ENCODE peak calls at places on chromosomes 12 and 14, in six cellular contexts. L is EL; I is NCI-H345; P is caudate nucleus; F is NCI-H774; S is CD8-positive, alpha-beta memory T cell. M is an unnamed sample.

GRCh38 chr14:26775765-26776577 is 178.1 kb upstream of the NOVA1 start:
- DNase-seq in S (no peak), P (no peak), I (peak), F (no peak), L (no peak), M (no peak)

GRCh38 chr14:102508774-102509743 is 517 bp downstream of the ANKRD9 start:
- DNase-seq in S (no peak), P (peak), F (no peak), L (peak), I (no peak), M (peak)

GRCh38 chr14:104694991-104695659 is 5.7 kb downstream of the INF2 start:
- DNase-seq in S (peak), P (no peak), F (peak), I (peak), L (no peak), M (no peak)

GRCh38 chr12:53751336-53752191 is at the start of gene CISTR:
- DNase-seq in L (no peak), S (peak), I (no peak), F (peak), P (peak), M (no peak)

GRCh38 chr12:53231859-53232640 is at the start of gene RARG:
- DNase-seq in I (peak), S (peak), F (no peak), P (peak), L (peak), M (no peak)

GRCh38 chr12:70671698-70672097 is 34.5 kb upstream of the PTPRB start:
- DNase-seq in S (no peak), L (no peak), F (no peak), I (peak), P (no peak), M (no peak)

GRCh38 chr12:26623136-26623535 is 209.9 kb downstream of the ITPR2 start:
- DNase-seq in S (no peak), P (no peak), L (no peak), F (no peak), I (no peak), M (no peak)

GRCh38 chr12:53869500-53869899 is 69.1 kb upstream of the HOXC13 start:
- DNase-seq in P (no peak), S (no peak), I (peak), L (no peak), F (no peak), M (no peak)

GRCh38 chr12:591571-592505 is 71.4 kb downstream of the NINJ2 start:
- DNase-seq in L (no peak), I (no peak), F (no peak), S (no peak), P (no peak), M (no peak)

GRCh38 chr14:22505751-22506710 is 83.0 kb downstream of the DAD1 start:
- DNase-seq in F (no peak), L (peak), P (no peak), S (no peak), I (no peak), M (no peak)

GRCh38 chr14:94193776-94194175 is 19.7 kb downstream of the PPP4R4 start:
- DNase-seq in S (no peak), F (no peak), P (no peak), L (no peak), I (no peak), M (no peak)

GRCh38 chr12:127680516-127680915 is 586.5 kb upstream of the TMEM132C start:
- DNase-seq in P (no peak), I (no peak), S (no peak), F (no peak), L (no peak), M (no peak)

GRCh38 chr14:93084866-93085857 is 30.6 kb downstream of the ITPK1 start:
- DNase-seq in P (no peak), L (no peak), S (no peak), I (no peak), F (no peak), M (no peak)

GRCh38 chr12:110373025-110373876 is 30.3 kb downstream of the ANAPC7 start:
- DNase-seq in I (no peak), P (no peak), F (no peak), S (no peak), L (no peak), M (no peak)

GRCh38 chr12:118500302-118500701 is 123.9 kb downstream of the SUDS3 start:
- DNase-seq in I (no peak), P (no peak), L (no peak), F (no peak), S (no peak), M (no peak)

GRCh38 chr12:111034148-111034910 is 114.0 kb upstream of the MYL2 start:
- DNase-seq in L (no peak), F (no peak), I (no peak), P (no peak), S (no peak), M (no peak)

GRCh38 chr12:48340891-48341290 is 9.8 kb downstream of the ZNF641 start:
- DNase-seq in I (no peak), F (no peak), L (no peak), P (no peak), S (no peak), M (no peak)

GRCh38 chr12:50188875-50189575 is 21.9 kb upstream of the CERS5 start:
- DNase-seq in P (no peak), L (no peak), I (no peak), F (no peak), S (no peak), M (no peak)

GRCh38 chr12:98422809-98423208 is 92.6 kb upstream of the TMPO start:
- DNase-seq in L (peak), I (no peak), F (no peak), P (no peak), S (no peak), M (no peak)

GRCh38 chr12:18320036-18320617 is 58.8 kb downstream of the PIK3C2G start:
- DNase-seq in S (no peak), F (no peak), I (peak), P (no peak), L (peak), M (no peak)

GRCh38 chr12:82524636-82525035 is 162.1 kb upstream of the TMTC2 start:
- DNase-seq in P (no peak), F (no peak), S (no peak), I (no peak), L (no peak), M (no peak)

GRCh38 chr12:116508145-116509121 is 50.7 kb upstream of the MAP1LC3B2 start:
- DNase-seq in F (no peak), I (no peak), L (peak), S (no peak), P (peak), M (no peak)

GRCh38 chr12:98449601-98450000 is 65.8 kb upstream of the TMPO start:
- DNase-seq in I (no peak), P (no peak), F (no peak), S (no peak), L (no peak), M (no peak)

GRCh38 chr14:104098272-104099095 is 13.0 kb downstream of the ASPG start:
- DNase-seq in P (no peak), I (no peak), F (no peak), S (no peak), L (no peak), M (no peak)

GRCh38 chr14:74459981-74460380 is 33.1 kb downstream of the NPC2 start:
- DNase-seq in L (no peak), I (no peak), F (no peak), S (no peak), P (no peak), M (no peak)

GRCh38 chr14:102125546-102125945 is 14.2 kb upstream of the WDR20 start:
- DNase-seq in F (no peak), P (no peak), S (no peak), L (no peak), I (no peak), M (no peak)

GRCh38 chr12:8871067-8871466 is 43.2 kb upstream of the PHC1 start:
- DNase-seq in F (no peak), I (no peak), L (no peak), P (no peak), S (no peak), M (no peak)

GRCh38 chr12:58067610-58068387 is 126.4 kb downstream of the ATP23 start:
- DNase-seq in L (peak), P (no peak), F (no peak), I (no peak), S (no peak), M (no peak)

GRCh38 chr12:127398026-127398715 is 868.8 kb upstream of the TMEM132C start:
- DNase-seq in L (no peak), S (no peak), P (no peak), I (no peak), F (no peak), M (no peak)

GRCh38 chr12:127570793-127571360 is 696.1 kb upstream of the TMEM132C start:
- DNase-seq in F (no peak), I (no peak), S (no peak), P (no peak), L (no peak), M (no peak)

GRCh38 chr12:59649203-59649602 is 53.4 kb downstream of the SLC16A7 start:
- DNase-seq in S (no peak), F (no peak), P (no peak), I (no peak), L (no peak), M (no peak)